ENCODE peak calls at places on chromosome 17, in eight cellular contexts. T, Q, Y, B, L, F, J and S are unnamed samples.

GRCh38 chr17:15334266-15334665 is 7.1 kb downstream of the TEKT3 start:
- DNase-seq in J (no peak), B (no peak), L (no peak), Y (no peak), Q (no peak), F (no peak), T (peak; percentile 49), S (no peak)

GRCh38 chr17:39622380-39623006 is 4.3 kb upstream of the PPP1R1B start:
- DNase-seq in Q (no peak), L (no peak), F (no peak), J (peak; percentile 61), Y (no peak), T (peak; percentile 66), B (no peak), S (no peak)

GRCh38 chr17:69417545-69418483 is 3.3 kb downstream of the MAP2K6 start:
- DNase-seq in Y (no peak), Q (no peak), L (no peak), J (no peak), T (no peak), B (no peak), F (no peak), S (no peak)

GRCh38 chr17:46772013-46772878 is 46.2 kb downstream of the WNT3 start:
- DNase-seq in F (no peak), T (peak; percentile 67), J (peak; percentile 27), Q (peak; percentile 97), Y (no peak), B (no peak), L (peak; percentile 73), S (no peak)

GRCh38 chr17:2782030-2782429 is 14.2 kb upstream of the RAP1GAP2 start:
- DNase-seq in L (no peak), F (no peak), Q (no peak), B (peak; percentile 16), Y (no peak), T (peak; percentile 41), J (no peak), S (no peak)

GRCh38 chr17:36641877-36642845 is 40.8 kb downstream of the MRM1 start:
- DNase-seq in Y (no peak), B (no peak), F (no peak), Q (peak; percentile 78), T (no peak), L (peak; percentile 68), J (no peak), S (no peak)

GRCh38 chr17:45129426-45129939 is 2.8 kb downstream of the PLCD3 start:
- DNase-seq in L (peak; percentile 66), Y (no peak), F (peak; percentile 42), T (peak; percentile 77), J (no peak), Q (peak; percentile 82), B (no peak), S (no peak)

GRCh38 chr17:50863221-50863843 is 2.8 kb downstream of the TOB1 start:
- DNase-seq in L (no peak), J (peak; percentile 56), B (no peak), Y (no peak), F (no peak), Q (peak; percentile 91), T (peak; percentile 81), S (no peak)

GRCh38 chr17:8923762-8924161 is 41.7 kb downstream of the PIK3R5 start:
- DNase-seq in F (no peak), Q (no peak), B (no peak), L (no peak), Y (no peak), T (no peak), J (no peak), S (no peak)

GRCh38 chr17:83082435-83082834 is 3.0 kb downstream of the METRNL start:
- DNase-seq in F (no peak), B (no peak), Q (no peak), T (no peak), J (no peak), Y (no peak), L (no peak), S (no peak)

GRCh38 chr17:74012465-74012864 is 191.0 kb upstream of the RPL38 start:
- DNase-seq in T (no peak), B (no peak), Q (no peak), F (no peak), Y (no peak), J (peak; percentile 5), L (no peak), S (no peak)

GRCh38 chr17:70343134-70343533 is 173.8 kb downstream of the KCNJ2 start:
- DNase-seq in B (no peak), T (no peak), L (no peak), F (no peak), Y (no peak), Q (no peak), J (no peak), S (no peak)

GRCh38 chr17:52678211-52678610 is 519.7 kb upstream of the CA10 start:
- DNase-seq in T (no peak), L (no peak), Y (no peak), Q (no peak), F (no peak), J (no peak), B (no peak), S (no peak)

GRCh38 chr17:82805823-82806222 is 34.0 kb downstream of the ZNF750 start:
- DNase-seq in Q (no peak), B (no peak), L (peak; percentile 8), Y (no peak), F (no peak), J (no peak), T (no peak), S (no peak)

GRCh38 chr17:17711708-17712141 is 30.5 kb downstream of the RAI1 start:
- DNase-seq in B (peak; percentile 65), Y (no peak), Q (peak; percentile 87), F (no peak), T (no peak), J (no peak), L (no peak), S (no peak)

GRCh38 chr17:73401911-73402310 is 90.1 kb upstream of the CDC42EP4 start:
- DNase-seq in L (no peak), T (no peak), F (no peak), B (no peak), Y (no peak), Q (peak; percentile 89), J (no peak), S (no peak)

GRCh38 chr17:13395346-13395745 is 206.4 kb downstream of the HS3ST3A1 start:
- DNase-seq in B (no peak), F (no peak), T (no peak), Y (no peak), Q (no peak), J (no peak), L (no peak), S (peak; percentile 64)

GRCh38 chr17:78784397-78784751 is 2.3 kb upstream of the CYTH1 start:
- DNase-seq in F (no peak), J (no peak), Q (no peak), T (no peak), L (no peak), Y (no peak), B (no peak), S (no peak)

GRCh38 chr17:57424777-57425188 is 168.5 kb downstream of the MSI2 start:
- DNase-seq in T (no peak), Q (peak; percentile 63), F (no peak), J (no peak), B (no peak), Y (no peak), L (peak; percentile 74), S (no peak)

GRCh38 chr17:81429353-81429774 is 34.1 kb downstream of the BAHCC1 start:
- DNase-seq in Y (no peak), F (peak; percentile 53), T (peak; percentile 80), J (no peak), B (peak; percentile 39), L (peak; percentile 85), Q (no peak), S (peak; percentile 47)

GRCh38 chr17:17815436-17816200 is 21.2 kb downstream of the SREBF1 start:
- DNase-seq in F (no peak), T (peak; percentile 40), B (no peak), Y (no peak), Q (no peak), L (no peak), J (no peak), S (no peak)

GRCh38 chr17:58120195-58120822 is 27.9 kb upstream of the OR4D1 start:
- DNase-seq in B (peak; percentile 22), Q (peak; percentile 92), Y (peak; percentile 39), L (no peak), T (peak; percentile 65), J (peak; percentile 25), F (peak; percentile 25), S (peak; percentile 4)

GRCh38 chr17:78647030-78647429 is 69.8 kb upstream of the DNAH17 start:
- DNase-seq in F (no peak), B (no peak), J (no peak), Q (no peak), Y (no peak), L (no peak), T (no peak), S (no peak)

GRCh38 chr17:74919440-74920305 is 3.4 kb downstream of the USH1G start:
- DNase-seq in B (no peak), Q (peak; percentile 93), L (peak; percentile 43), Y (no peak), F (no peak), J (no peak), T (peak; percentile 80), S (no peak)

GRCh38 chr17:1580979-1581676 is 18.5 kb upstream of the PITPNA start:
- DNase-seq in L (peak; percentile 77), F (no peak), J (no peak), Y (no peak), Q (no peak), B (no peak), T (no peak), S (no peak)

GRCh38 chr17:4497101-4497824 is 1.4 kb upstream of the SPNS2 start:
- DNase-seq in Y (no peak), B (no peak), J (no peak), T (no peak), L (no peak), Q (no peak), F (no peak), S (no peak)

GRCh38 chr17:43986225-43986981 is 18.0 kb upstream of the NAGS start:
- DNase-seq in F (no peak), B (no peak), J (no peak), Y (no peak), T (no peak), Q (no peak), L (no peak), S (no peak)

GRCh38 chr17:11251561-11252107 is 10.6 kb downstream of the SHISA6 start:
- DNase-seq in F (no peak), T (no peak), J (no peak), Y (no peak), L (no peak), B (peak; percentile 15), Q (no peak), S (no peak)